ENCODE peak calls at places on chromosomes 11 and 22, in ten cellular contexts. K is bronchial epithelial cell, M is chondrocyte, C is fibroblast of lung, F is cardiac fibroblast, P is endothelial cell of umbilical vein, G is PC-3, S is Calu3, R is HFF-Myc, X is A549. O is an unnamed sample.

GRCh38 chr11:131217313-131218297 is 152.8 kb upstream of the NTM start:
- DNase-seq in M (no peak), F (no peak), P (no peak), X (peak), R (no peak), G (peak), C (no peak), K (peak), S (no peak), O (peak)

GRCh38 chr11:35163209-35163608 is 24.2 kb downstream of the CD44 start:
- DNase-seq in R (no peak), X (peak), S (peak), K (peak), G (peak), C (peak), P (no peak), F (no peak), M (no peak), O (no peak)

GRCh38 chr11:59418151-59418550 is 8.1 kb downstream of the OR5A2 start:
- DNase-seq in P (no peak), M (no peak), R (no peak), S (no peak), G (no peak), C (no peak), K (no peak), F (no peak), X (no peak), O (no peak)

GRCh38 chr11:74696932-74697687 is 34.1 kb downstream of the CHRDL2 start:
- DNase-seq in F (peak), R (no peak), K (peak), X (peak), P (peak), S (no peak), G (no peak), C (peak), M (no peak), O (peak)

GRCh38 chr11:72789493-72790131 is 4.2 kb downstream of the STARD10 start:
- DNase-seq in R (no peak), F (peak), P (no peak), K (peak), G (peak), X (no peak), C (peak), S (no peak), M (no peak), O (peak)

GRCh38 chr11:82864268-82864667 is 36.0 kb downstream of the PRCP start:
- DNase-seq in R (peak), C (peak), G (peak), X (peak), P (peak), S (peak), M (no peak), F (peak), K (peak), O (peak)

GRCh38 chr11:12046636-12047236 is 38.3 kb upstream of the DKK3 start:
- DNase-seq in S (no peak), M (no peak), C (no peak), P (no peak), K (no peak), F (no peak), R (no peak), X (no peak), G (no peak), O (no peak)

GRCh38 chr22:27783436-27784098 is 18.0 kb downstream of the MN1 start:
- DNase-seq in C (no peak), F (no peak), S (no peak), G (no peak), X (no peak), R (no peak), P (no peak), K (no peak), M (no peak), O (no peak)

GRCh38 chr11:37449146-37449545 is 851.1 kb upstream of the RAG2 start:
- DNase-seq in F (peak), C (peak), K (peak), X (peak), S (peak), P (no peak), R (peak), M (no peak), G (peak), O (peak)

GRCh38 chr11:7796842-7797241 is at the start of gene OR5P2:
- DNase-seq in G (no peak), C (no peak), S (no peak), R (no peak), F (no peak), M (no peak), K (no peak), P (no peak), X (no peak), O (no peak)

GRCh38 chr11:23022854-23023253 is 162.6 kb upstream of the CCDC179 start:
- DNase-seq in S (no peak), M (no peak), X (no peak), G (no peak), K (no peak), F (no peak), P (no peak), R (no peak), C (no peak), O (no peak)

GRCh38 chr11:62508336-62509058 is 38.1 kb downstream of the AHNAK start:
- DNase-seq in K (peak), M (no peak), R (no peak), C (peak), P (peak), F (peak), X (peak), G (peak), S (peak), O (peak)
- TF ChIP-seq CTCF in K (peak), M (peak), R (peak), C (peak), P (peak), F (no peak), X (peak), G (peak), S (peak), O (peak)

GRCh38 chr11:360326-361280 is 8.7 kb upstream of the B4GALNT4 start:
- DNase-seq in G (no peak), F (no peak), R (no peak), X (no peak), K (no peak), P (no peak), S (no peak), C (no peak), M (peak), O (no peak)

GRCh38 chr11:364991-365390 is 4.3 kb upstream of the B4GALNT4 start:
- DNase-seq in C (no peak), F (no peak), R (no peak), K (no peak), M (peak), P (no peak), S (no peak), G (no peak), X (no peak), O (no peak)

GRCh38 chr11:362642-363442 is 6.5 kb upstream of the B4GALNT4 start:
- DNase-seq in K (no peak), S (no peak), X (no peak), M (peak), R (no peak), G (no peak), F (no peak), P (no peak), C (no peak), O (no peak)

GRCh38 chr11:365831-366230 is 3.5 kb upstream of the B4GALNT4 start:
- DNase-seq in P (no peak), F (no peak), X (no peak), R (no peak), K (no peak), C (no peak), M (no peak), G (no peak), S (no peak), O (no peak)

GRCh38 chr11:363948-364761 is 5.1 kb upstream of the B4GALNT4 start:
- DNase-seq in C (no peak), P (peak), M (peak), X (peak), F (no peak), S (peak), G (peak), K (peak), R (peak), O (peak)
- TF ChIP-seq CTCF in C (peak), P (peak), M (peak), X (peak), F (peak), S (no peak), G (peak), K (peak), R (peak), O (peak)

GRCh38 chr22:31497148-31497938 is 1.0 kb downstream of the SFI1 start:
- DNase-seq in R (no peak), S (no peak), G (peak), M (no peak), P (no peak), C (no peak), F (no peak), X (no peak), K (no peak), O (no peak)

GRCh38 chr22:31492151-31492550 is 2.5 kb upstream of the EIF4ENIF1 start:
- DNase-seq in F (no peak), S (no peak), P (no peak), C (no peak), R (no peak), X (no peak), M (no peak), G (no peak), K (peak), O (peak)

GRCh38 chr22:31495343-31495742 is 993 bp upstream of the SFI1 start:
- DNase-seq in F (no peak), G (no peak), R (no peak), S (no peak), X (no peak), M (no peak), P (no peak), K (no peak), C (no peak), O (no peak)

GRCh38 chr22:31496735-31497146 is 405 bp downstream of the SFI1 start:
- DNase-seq in C (no peak), K (no peak), P (no peak), X (no peak), G (no peak), F (no peak), R (no peak), M (no peak), S (no peak), O (peak)

DNA sequence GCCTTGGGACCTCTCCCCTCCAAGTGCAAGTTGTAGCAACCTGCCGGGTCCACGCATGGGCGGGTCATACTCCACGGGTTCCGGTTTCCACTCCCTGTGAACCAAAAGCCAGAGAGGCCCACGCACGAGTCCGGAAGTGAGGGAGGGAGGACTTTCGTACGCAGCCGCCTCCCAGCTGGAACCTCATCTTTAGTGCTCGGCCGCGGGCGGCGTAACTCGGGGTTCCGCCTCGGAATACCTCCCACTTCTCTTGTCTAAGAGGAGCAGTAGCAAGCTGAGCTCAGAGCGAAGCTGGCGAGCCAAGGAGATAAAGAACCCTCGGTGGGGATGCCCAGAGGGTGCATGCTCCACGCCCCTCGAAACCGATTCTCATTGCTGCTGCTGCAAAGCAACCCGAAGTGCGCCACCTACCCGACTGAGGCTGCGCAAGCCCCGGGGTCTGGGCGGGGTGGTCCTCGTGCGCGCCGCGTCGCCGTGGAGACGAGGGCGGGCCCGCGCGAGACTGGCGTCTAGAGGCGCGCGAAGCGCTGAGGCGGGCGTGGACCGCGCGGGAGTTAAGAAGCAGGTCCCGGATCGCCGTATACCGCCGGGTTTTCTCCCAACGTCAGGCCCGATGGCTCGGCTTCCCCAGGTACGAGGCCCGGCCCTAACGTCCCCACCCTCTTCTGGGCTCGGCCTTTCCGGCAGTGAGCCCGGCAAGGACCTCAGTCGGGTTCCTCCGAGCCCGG is at the start of gene SFI1:
- DNase-seq in C (peak), P (peak), X (peak), K (peak), M (peak), R (peak), S (peak), G (peak), F (peak), O (peak)
- TF ChIP-seq CTCF in C (peak), P (peak), X (no peak), K (peak), M (peak), R (peak), S (peak), G (peak), F (peak), O (peak)

GRCh38 chr11:26553182-26553581 is 18.9 kb downstream of the MUC15 start:
- DNase-seq in S (no peak), P (no peak), K (no peak), M (no peak), X (no peak), C (no peak), F (no peak), R (no peak), G (no peak), O (no peak)

GRCh38 chr11:26550022-26550421 is 22.0 kb downstream of the MUC15 start:
- DNase-seq in X (no peak), F (no peak), G (no peak), S (no peak), P (no peak), K (no peak), R (no peak), M (no peak), C (no peak), O (no peak)

GRCh38 chr11:26556582-26556981 is 15.5 kb downstream of the MUC15 start:
- DNase-seq in K (peak), F (no peak), G (no peak), X (peak), C (no peak), M (no peak), P (no peak), R (no peak), S (peak), O (peak)

GRCh38 chr11:26549176-26549575 is 22.9 kb downstream of the MUC15 start:
- DNase-seq in R (no peak), G (no peak), K (no peak), X (no peak), S (no peak), F (no peak), C (no peak), M (no peak), P (no peak), O (no peak)

GRCh38 chr11:26551186-26551801 is 20.8 kb downstream of the MUC15 start:
- DNase-seq in G (peak), R (peak), P (no peak), S (no peak), M (no peak), F (peak), K (peak), X (no peak), C (peak), O (no peak)
- TF ChIP-seq CTCF in G (peak), R (peak), P (peak), S (peak), M (peak), F (peak), K (peak), X (peak), C (peak), O (no peak)

GRCh38 chr11:41660585-41660984 is 201.1 kb upstream of the LRRC4C start:
- DNase-seq in G (peak), S (no peak), K (no peak), F (no peak), P (no peak), C (no peak), X (peak), M (no peak), R (no peak), O (no peak)
- TF ChIP-seq CTCF in G (peak), S (no peak), K (no peak), F (peak), P (no peak), C (no peak), X (no peak), M (no peak), R (no peak), O (no peak)

GRCh38 chr11:46247664-46248063 is 29.8 kb upstream of the CREB3L1 start:
- DNase-seq in K (peak), S (peak), R (no peak), M (no peak), F (no peak), G (peak), X (peak), C (peak), P (peak), O (peak)
- TF ChIP-seq CTCF in K (peak), S (peak), R (peak), M (peak), F (peak), G (peak), X (peak), C (peak), P (peak), O (peak)

DNA sequence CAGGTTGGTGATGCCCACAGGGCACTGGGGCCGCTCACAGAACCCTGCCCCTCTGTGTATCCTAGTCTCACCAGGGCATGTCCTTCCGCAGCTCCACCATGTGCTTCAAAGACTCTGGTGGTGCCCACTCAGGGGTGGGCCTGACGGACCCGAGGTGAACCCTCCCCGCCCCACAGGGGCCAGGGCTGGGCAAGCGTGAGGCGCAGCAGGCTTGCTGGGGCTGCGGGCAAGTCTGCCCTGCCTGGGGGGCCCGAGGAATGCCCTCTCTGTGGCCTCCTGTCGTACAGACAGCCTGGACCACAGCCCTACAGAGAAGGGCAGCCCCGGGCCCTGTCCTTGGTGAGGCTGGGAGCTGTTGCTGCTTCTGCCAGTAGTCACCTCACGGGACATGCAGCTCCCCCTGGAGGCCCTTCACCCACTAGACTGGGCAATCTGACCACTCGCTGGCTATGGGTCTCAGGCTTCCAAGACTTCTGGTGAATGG is 40.2 kb downstream of the TBX1 start:
- DNase-seq in P (peak), F (peak), S (peak), G (no peak), C (peak), K (no peak), R (no peak), M (peak), X (peak), O (peak)
- TF ChIP-seq CTCF in P (peak), F (peak), S (no peak), G (peak), C (peak), K (peak), R (peak), M (peak), X (no peak), O (peak)

GRCh38 chr22:44445731-44446130 is 52.3 kb downstream of the RTL6 start:
- DNase-seq in M (no peak), G (peak), K (no peak), S (peak), F (no peak), P (no peak), X (no peak), R (no peak), C (peak), O (peak)

GRCh38 chr22:44442856-44443595 is 55.0 kb downstream of the RTL6 start:
- DNase-seq in G (no peak), F (no peak), S (no peak), C (no peak), K (no peak), P (no peak), X (no peak), M (no peak), R (no peak), O (no peak)

GRCh38 chr22:44445307-44445680 is 52.7 kb downstream of the RTL6 start:
- DNase-seq in P (no peak), G (no peak), K (no peak), F (no peak), X (no peak), M (no peak), C (no peak), S (no peak), R (no peak), O (no peak)

GRCh38 chr22:44443641-44444235 is 54.3 kb downstream of the RTL6 start:
- DNase-seq in F (no peak), K (no peak), R (no peak), P (no peak), S (no peak), M (no peak), C (no peak), G (no peak), X (no peak), O (no peak)

DNA sequence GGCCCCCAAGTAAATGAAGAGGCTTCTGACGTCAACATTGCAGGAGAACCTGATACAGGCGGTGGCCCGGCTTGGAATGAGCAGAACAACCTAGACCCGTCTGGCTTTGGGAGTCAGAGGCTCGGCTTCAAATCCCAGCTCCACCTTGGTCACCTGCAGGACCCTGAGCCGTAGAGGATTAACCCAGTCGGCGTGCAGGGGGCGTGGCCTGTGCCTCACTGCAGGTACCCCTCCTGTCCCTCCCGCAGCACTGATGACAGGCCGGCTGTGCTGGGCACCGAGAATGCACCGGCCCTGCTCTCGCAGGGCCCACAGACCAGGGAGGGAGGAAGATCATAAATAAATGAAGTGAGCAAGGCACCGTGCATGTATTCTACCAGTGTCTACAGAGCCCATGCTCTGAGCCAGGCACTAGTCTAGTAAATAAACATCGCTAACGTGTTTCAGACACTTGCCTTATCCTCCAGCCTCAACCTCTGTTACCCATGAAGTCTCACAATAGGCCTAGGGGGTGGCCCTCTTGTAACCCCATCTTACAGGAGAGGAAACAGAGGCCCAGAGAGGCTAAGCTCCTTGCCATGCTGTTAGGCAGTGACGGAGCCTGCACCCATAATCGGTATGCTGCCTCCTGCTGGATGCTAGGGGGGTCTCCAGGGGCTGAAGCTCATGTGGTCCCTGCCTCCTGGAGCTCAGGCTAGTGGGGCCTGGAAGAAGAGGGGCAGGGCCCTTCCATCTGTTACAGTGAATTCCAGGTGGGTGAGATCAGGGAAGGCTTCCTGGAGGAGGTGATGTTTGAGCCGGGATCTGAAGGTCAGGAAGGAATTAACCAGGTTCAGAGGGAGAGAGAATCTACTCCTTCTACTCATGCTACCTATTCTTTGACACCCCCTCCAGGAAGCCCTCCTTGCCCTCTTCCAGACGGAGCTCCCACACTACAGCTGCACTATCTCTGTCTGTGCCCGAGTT is 53.4 kb downstream of the RTL6 start:
- DNase-seq in C (no peak), G (no peak), X (no peak), F (no peak), P (no peak), R (no peak), S (no peak), K (no peak), M (no peak), O (no peak)
- TF ChIP-seq CTCF in C (peak), G (peak), X (no peak), F (peak), P (no peak), R (peak), S (no peak), K (no peak), M (peak), O (no peak)

GRCh38 chr22:48070760-48071159 is 1308.3 kb downstream of the TBC1D22A start:
- DNase-seq in M (no peak), C (no peak), X (no peak), S (no peak), F (no peak), R (no peak), P (no peak), K (no peak), G (no peak), O (no peak)
- TF ChIP-seq CTCF in M (no peak), C (no peak), X (no peak), S (no peak), F (no peak), R (no peak), P (no peak), K (no peak), G (no peak), O (no peak)

O was measured in epithelial cell of esophagus.